ENCODE peak calls at places on chromosomes 5 and 9, in five cellular contexts. E is MCF 10A; F is CD8-positive, alpha-beta T cell; Q is uterus; N is stromal cell of bone marrow. H is an unnamed sample.

GRCh38 chr5:32170303-32171170 is 3.6 kb downstream of the GOLPH3 start:
- DNase-seq in E (peak), F (no peak), Q (no peak), N (peak), H (peak)

GRCh38 chr5:24161559-24161958 is 483.2 kb downstream of the CDH10 start:
- DNase-seq in E (no peak), F (no peak), Q (no peak), N (no peak), H (peak)

GRCh38 chr5:139768802-139769465 is 26.7 kb upstream of the PSD2 start:
- DNase-seq in E (no peak), F (no peak), Q (no peak), N (no peak), H (no peak)

GRCh38 chr5:90866915-90867715 is 308.5 kb downstream of the ADGRV1 start:
- DNase-seq in E (no peak), F (no peak), Q (no peak), N (no peak), H (no peak)

GRCh38 chr9:124306098-124306735 is 48.5 kb downstream of the NEK6 start:
- DNase-seq in E (peak), F (no peak), Q (no peak), N (peak), H (peak)

GRCh38 chr9:70566743-70567142 is 152.3 kb upstream of the KLF9 start:
- DNase-seq in E (no peak), F (no peak), Q (no peak), N (no peak), H (no peak)

GRCh38 chr9:78234810-78235209 is 1.1 kb upstream of the CEP78 start:
- DNase-seq in E (no peak), F (no peak), Q (no peak), N (no peak), H (peak)

GRCh38 chr5:41763537-41763936 is 106.7 kb downstream of the OXCT1 start:
- DNase-seq in E (no peak), F (no peak), Q (no peak), N (no peak), H (no peak)

GRCh38 chr5:35789732-35790461 is 66.8 kb upstream of the IL7R start:
- DNase-seq in E (no peak), F (no peak), Q (no peak), N (no peak), H (no peak)

GRCh38 chr5:136192526-136193395 is at the start of gene SMIM32:
- DNase-seq in E (no peak), F (no peak), Q (no peak), N (no peak), H (no peak)

GRCh38 chr9:104868303-104868686 is 59.7 kb downstream of the ABCA1 start:
- DNase-seq in E (no peak), F (no peak), Q (no peak), N (no peak), H (no peak)

H was measured in mammary epithelial cell.